ENCODE peak calls at places on chromosome 21, in six cellular contexts. One of them, this sample, is unnamed.

GRCh38 chr21:39867198-39867650 is at the start of gene PCP4:
- DNase-seq in psoas muscle: no peak
- DNase-seq in adrenal gland: peak; percentile 90
- DNase-seq in left ventricle myocardium inferior: no peak
- DNase-seq in SK-N-SH: peak; percentile 71
- DNase-seq in foreskin keratinocyte: peak; percentile 33
- DNase-seq in this sample: no peak

GRCh38 chr21:33123396-33124120 is 53.6 kb downstream of the OLIG1 start:
- DNase-seq in adrenal gland: no peak
- DNase-seq in psoas muscle: no peak
- DNase-seq in foreskin keratinocyte: no peak
- DNase-seq in left ventricle myocardium inferior: no peak
- DNase-seq in SK-N-SH: no peak
- DNase-seq in this sample: no peak

GRCh38 chr21:38311765-38312164 is 55.0 kb downstream of the KCNJ15 start:
- DNase-seq in psoas muscle: no peak
- DNase-seq in left ventricle myocardium inferior: no peak
- DNase-seq in SK-N-SH: no peak
- DNase-seq in foreskin keratinocyte: no peak
- DNase-seq in adrenal gland: no peak
- DNase-seq in this sample: no peak

GRCh38 chr21:41167348-41168342 is at the start of gene BACE2:
- DNase-seq in SK-N-SH: peak; percentile 70
- DNase-seq in adrenal gland: peak; percentile 57
- DNase-seq in foreskin keratinocyte: peak; percentile 64
- DNase-seq in left ventricle myocardium inferior: peak; percentile 85
- DNase-seq in psoas muscle: peak; percentile 85
- DNase-seq in this sample: peak; percentile 52

GRCh38 chr21:27426196-27426595 is 459.3 kb upstream of the ADAMTS5 start:
- DNase-seq in foreskin keratinocyte: no peak
- DNase-seq in adrenal gland: no peak
- DNase-seq in psoas muscle: no peak
- DNase-seq in SK-N-SH: peak; percentile 4
- DNase-seq in left ventricle myocardium inferior: no peak
- DNase-seq in this sample: no peak

GRCh38 chr21:25929859-25930520 is 195.2 kb downstream of the GABPA start:
- DNase-seq in foreskin keratinocyte: peak; percentile 79
- DNase-seq in adrenal gland: no peak
- DNase-seq in psoas muscle: peak; percentile 50
- DNase-seq in SK-N-SH: no peak
- DNase-seq in left ventricle myocardium inferior: no peak
- DNase-seq in this sample: peak; percentile 27

GRCh38 chr21:32941263-32941662 is 84.5 kb upstream of the OLIG2 start:
- DNase-seq in left ventricle myocardium inferior: no peak
- DNase-seq in psoas muscle: no peak
- DNase-seq in SK-N-SH: no peak
- DNase-seq in foreskin keratinocyte: no peak
- DNase-seq in adrenal gland: no peak
- DNase-seq in this sample: no peak

GRCh38 chr21:38925923-38926322 is 120.2 kb downstream of the ETS2 start:
- DNase-seq in left ventricle myocardium inferior: peak; percentile 58
- DNase-seq in foreskin keratinocyte: peak; percentile 82
- DNase-seq in SK-N-SH: no peak
- DNase-seq in adrenal gland: peak; percentile 83
- DNase-seq in psoas muscle: peak; percentile 83
- DNase-seq in this sample: peak; percentile 74

GRCh38 chr21:41283211-41283818 is 33.3 kb upstream of the FAM3B start:
- DNase-seq in SK-N-SH: peak; percentile 72
- DNase-seq in adrenal gland: peak; percentile 79
- DNase-seq in left ventricle myocardium inferior: no peak
- DNase-seq in foreskin keratinocyte: peak; percentile 74
- DNase-seq in psoas muscle: no peak
- DNase-seq in this sample: peak; percentile 12

GRCh38 chr21:18164483-18164882 is 80.2 kb upstream of the CHODL start:
- DNase-seq in left ventricle myocardium inferior: no peak
- DNase-seq in foreskin keratinocyte: no peak
- DNase-seq in psoas muscle: no peak
- DNase-seq in SK-N-SH: no peak
- DNase-seq in adrenal gland: no peak
- DNase-seq in this sample: no peak

GRCh38 chr21:40404319-40404906 is 442.5 kb downstream of the DSCAM start:
- DNase-seq in SK-N-SH: no peak
- DNase-seq in psoas muscle: no peak
- DNase-seq in adrenal gland: no peak
- DNase-seq in left ventricle myocardium inferior: no peak
- DNase-seq in foreskin keratinocyte: no peak
- DNase-seq in this sample: no peak

GRCh38 chr21:8997011-8997440 is 1524.4 kb upstream of the TPTE start:
- DNase-seq in foreskin keratinocyte: no peak
- DNase-seq in adrenal gland: no peak
- DNase-seq in SK-N-SH: no peak
- DNase-seq in left ventricle myocardium inferior: no peak
- DNase-seq in psoas muscle: no peak
- DNase-seq in this sample: no peak

GRCh38 chr21:32393677-32394001 is 827 bp upstream of the URB1 start:
- DNase-seq in foreskin keratinocyte: no peak
- DNase-seq in psoas muscle: no peak
- DNase-seq in SK-N-SH: no peak
- DNase-seq in adrenal gland: no peak
- DNase-seq in left ventricle myocardium inferior: no peak
- DNase-seq in this sample: no peak

GRCh38 chr21:25911730-25912401 is 177.1 kb downstream of the GABPA start:
- DNase-seq in psoas muscle: no peak
- DNase-seq in SK-N-SH: no peak
- DNase-seq in adrenal gland: peak; percentile 76
- DNase-seq in left ventricle myocardium inferior: peak; percentile 24
- DNase-seq in foreskin keratinocyte: no peak
- DNase-seq in this sample: no peak

GRCh38 chr21:31293986-31294385 is 50.1 kb downstream of the TIAM1 start:
- DNase-seq in psoas muscle: no peak
- DNase-seq in SK-N-SH: no peak
- DNase-seq in foreskin keratinocyte: peak; percentile 75
- DNase-seq in left ventricle myocardium inferior: no peak
- DNase-seq in adrenal gland: no peak
- DNase-seq in this sample: no peak

GRCh38 chr21:26813426-26813998 is 31.7 kb downstream of the ADAMTS1 start:
- DNase-seq in foreskin keratinocyte: no peak
- DNase-seq in adrenal gland: no peak
- DNase-seq in left ventricle myocardium inferior: no peak
- DNase-seq in SK-N-SH: no peak
- DNase-seq in psoas muscle: no peak
- DNase-seq in this sample: no peak

GRCh38 chr21:42407476-42407875 is 3.8 kb downstream of the UBASH3A start:
- DNase-seq in SK-N-SH: no peak
- DNase-seq in foreskin keratinocyte: no peak
- DNase-seq in psoas muscle: no peak
- DNase-seq in left ventricle myocardium inferior: no peak
- DNase-seq in adrenal gland: no peak
- DNase-seq in this sample: no peak

GRCh38 chr21:42411891-42412635 is 8.4 kb downstream of the UBASH3A start:
- DNase-seq in foreskin keratinocyte: peak; percentile 9
- DNase-seq in SK-N-SH: no peak
- DNase-seq in left ventricle myocardium inferior: no peak
- DNase-seq in psoas muscle: no peak
- DNase-seq in adrenal gland: no peak
- DNase-seq in this sample: no peak

GRCh38 chr21:42411197-42411869 is 7.6 kb downstream of the UBASH3A start:
- DNase-seq in left ventricle myocardium inferior: no peak
- DNase-seq in adrenal gland: no peak
- DNase-seq in SK-N-SH: peak; percentile 47
- DNase-seq in foreskin keratinocyte: no peak
- DNase-seq in psoas muscle: no peak
- DNase-seq in this sample: no peak

GRCh38 chr21:42406846-42407245 is 3.1 kb downstream of the UBASH3A start:
- DNase-seq in left ventricle myocardium inferior: no peak
- DNase-seq in adrenal gland: no peak
- DNase-seq in SK-N-SH: no peak
- DNase-seq in psoas muscle: no peak
- DNase-seq in foreskin keratinocyte: no peak
- DNase-seq in this sample: no peak

DNA sequence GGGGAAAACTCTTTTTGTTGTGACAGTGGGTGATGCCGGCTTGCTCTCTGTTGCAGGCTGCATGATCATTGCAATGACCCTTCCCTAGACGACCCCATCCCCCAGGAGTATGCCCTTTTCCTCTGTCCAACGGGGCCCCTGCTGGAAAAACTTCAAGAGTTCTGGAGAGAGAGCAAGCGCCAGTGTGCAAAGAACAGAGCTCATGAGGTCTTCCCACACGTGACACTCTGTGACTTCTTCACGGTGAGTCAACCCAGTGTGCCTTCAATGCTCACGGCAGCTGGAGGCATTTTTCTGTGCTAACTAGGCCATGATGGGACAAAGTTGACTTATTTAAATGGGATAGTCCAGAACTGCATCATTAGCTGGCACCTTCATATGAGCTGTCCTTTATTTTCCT is 5.7 kb downstream of the UBASH3A start:
- DNase-seq in left ventricle myocardium inferior: no peak
- DNase-seq in adrenal gland: no peak
- DNase-seq in psoas muscle: no peak
- DNase-seq in foreskin keratinocyte: no peak
- DNase-seq in SK-N-SH: no peak
- DNase-seq in this sample: no peak
- H3K27ac ChIP-seq in left ventricle myocardium inferior: no peak overlapping the region
- H3K27ac ChIP-seq in adrenal gland: no peak overlapping the region
- H3K27ac ChIP-seq in psoas muscle: no peak overlapping the region
- H3K27ac ChIP-seq in foreskin keratinocyte: no peak overlapping the region
- H3K27ac ChIP-seq in SK-N-SH: no peak overlapping the region
- H3K27ac ChIP-seq in this sample: no peak overlapping the region

DNA sequence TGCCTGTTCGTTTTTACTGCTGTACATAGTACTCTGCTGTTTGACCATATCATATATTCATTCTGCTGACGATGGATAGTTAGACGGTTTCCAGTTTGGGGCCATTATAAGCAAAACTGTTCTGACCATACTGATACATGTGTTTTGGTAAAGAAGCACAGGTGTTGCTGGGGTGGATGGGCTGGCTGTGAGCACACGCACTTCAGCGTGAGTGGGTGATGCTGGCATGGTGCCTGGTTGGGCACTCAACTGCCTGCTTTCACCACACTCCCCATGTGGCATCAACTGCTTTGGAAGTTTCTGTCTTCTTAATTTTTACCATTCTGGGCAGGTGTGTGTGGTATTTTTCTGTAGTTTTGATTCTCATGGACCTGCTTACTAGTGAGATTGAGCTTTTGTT is 37.3 kb downstream of the ADARB1 start:
- DNase-seq in left ventricle myocardium inferior: no peak
- DNase-seq in adrenal gland: no peak
- DNase-seq in SK-N-SH: no peak
- DNase-seq in foreskin keratinocyte: no peak
- DNase-seq in psoas muscle: no peak
- DNase-seq in this sample: no peak
- H3K4me1 ChIP-seq in left ventricle myocardium inferior: peaks cover 86% of the 10 kb centered on the region
- H3K4me1 ChIP-seq in adrenal gland: peaks cover 16% of the 10 kb centered on the region
- H3K4me1 ChIP-seq in SK-N-SH: peaks cover 15% of the 10 kb centered on the region
- H3K4me1 ChIP-seq in foreskin keratinocyte: no peaks in the 10 kb centered on the region
- H3K4me1 ChIP-seq in psoas muscle: peaks cover 31% of the 10 kb centered on the region
- H3K4me1 ChIP-seq in this sample: peaks cover 39% of the 10 kb centered on the region

GRCh38 chr21:37047079-37047478 is 25.8 kb downstream of the PIGP start:
- DNase-seq in SK-N-SH: no peak
- DNase-seq in psoas muscle: no peak
- DNase-seq in foreskin keratinocyte: peak; percentile 55
- DNase-seq in left ventricle myocardium inferior: no peak
- DNase-seq in adrenal gland: no peak
- DNase-seq in this sample: no peak
- H3K27ac ChIP-seq in SK-N-SH: no peak overlapping the region
- H3K27ac ChIP-seq in psoas muscle: no peak overlapping the region
- H3K27ac ChIP-seq in foreskin keratinocyte: no peak overlapping the region
- H3K27ac ChIP-seq in left ventricle myocardium inferior: no peak overlapping the region
- H3K27ac ChIP-seq in adrenal gland: no peak overlapping the region
- H3K27ac ChIP-seq in this sample: no peak overlapping the region

DNA sequence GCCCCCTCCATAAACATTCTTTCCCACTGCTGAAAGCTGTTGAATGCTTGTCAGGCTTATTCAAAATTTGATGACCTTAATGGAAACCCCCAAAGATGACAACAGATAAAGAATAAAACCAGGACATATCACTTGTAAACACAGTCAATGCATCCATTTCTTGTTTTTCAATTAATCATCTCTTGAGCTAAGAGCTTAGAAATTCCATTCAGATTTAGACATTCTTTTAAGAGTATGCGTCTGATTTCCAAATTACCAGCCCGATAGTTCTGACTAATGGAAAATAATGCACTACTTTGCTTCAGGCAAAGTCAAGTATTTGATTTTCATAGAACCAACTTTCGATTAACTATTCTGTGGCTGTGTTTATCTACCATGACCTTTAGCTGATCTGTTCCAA is 100.6 kb upstream of the RUNX1 start:
- DNase-seq in left ventricle myocardium inferior: no peak
- DNase-seq in psoas muscle: no peak
- DNase-seq in foreskin keratinocyte: peak; percentile 92
- DNase-seq in SK-N-SH: no peak
- DNase-seq in adrenal gland: no peak
- DNase-seq in this sample: no peak
- H3K4me1 ChIP-seq in left ventricle myocardium inferior: no peaks in the 10 kb centered on the region
- H3K4me1 ChIP-seq in psoas muscle: no peaks in the 10 kb centered on the region
- H3K4me1 ChIP-seq in foreskin keratinocyte: peaks cover 68% of the 10 kb centered on the region
- H3K4me1 ChIP-seq in SK-N-SH: peaks cover 3% of the 10 kb centered on the region
- H3K4me1 ChIP-seq in adrenal gland: no peaks in the 10 kb centered on the region
- H3K4me1 ChIP-seq in this sample: no peaks in the 10 kb centered on the region

DNA sequence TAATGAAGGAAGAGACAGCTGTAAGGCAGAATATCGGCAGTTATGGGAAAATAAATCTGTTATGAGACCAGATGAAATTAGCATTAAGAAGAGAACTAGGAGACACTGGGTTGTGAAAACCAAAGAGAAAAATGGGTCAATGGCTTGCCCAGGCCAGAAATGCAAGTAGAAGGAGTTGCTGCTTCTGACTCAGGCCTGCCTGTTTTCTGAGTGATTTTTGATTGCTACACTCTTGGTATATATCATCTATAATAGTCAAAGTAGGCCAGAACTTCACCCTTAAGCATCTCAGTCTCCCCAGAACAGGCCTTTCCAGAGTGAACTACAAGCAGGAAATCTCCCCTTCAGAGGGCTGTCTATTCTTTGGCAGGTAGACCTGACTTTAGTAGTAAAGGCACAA is 107.0 kb downstream of the NRIP1 start:
- DNase-seq in foreskin keratinocyte: no peak
- DNase-seq in SK-N-SH: no peak
- DNase-seq in left ventricle myocardium inferior: no peak
- DNase-seq in adrenal gland: no peak
- DNase-seq in psoas muscle: no peak
- DNase-seq in this sample: no peak
- H3K27ac ChIP-seq in foreskin keratinocyte: no peak overlapping the region
- H3K27ac ChIP-seq in SK-N-SH: no peak overlapping the region
- H3K27ac ChIP-seq in left ventricle myocardium inferior: no peak overlapping the region
- H3K27ac ChIP-seq in adrenal gland: no peak overlapping the region
- H3K27ac ChIP-seq in psoas muscle: no peak overlapping the region
- H3K27ac ChIP-seq in this sample: no peak overlapping the region

GRCh38 chr21:28464095-28464494 is 528.6 kb downstream of the LTN1 start:
- DNase-seq in foreskin keratinocyte: no peak
- DNase-seq in psoas muscle: no peak
- DNase-seq in left ventricle myocardium inferior: no peak
- DNase-seq in adrenal gland: no peak
- DNase-seq in SK-N-SH: no peak
- DNase-seq in this sample: no peak
- H3K4me1 ChIP-seq in foreskin keratinocyte: no peaks in the 10 kb centered on the region
- H3K4me1 ChIP-seq in psoas muscle: no peaks in the 10 kb centered on the region
- H3K4me1 ChIP-seq in left ventricle myocardium inferior: no peaks in the 10 kb centered on the region
- H3K4me1 ChIP-seq in adrenal gland: no peaks in the 10 kb centered on the region
- H3K4me1 ChIP-seq in SK-N-SH: no peaks in the 10 kb centered on the region
- H3K4me1 ChIP-seq in this sample: no peaks in the 10 kb centered on the region

This sample was measured in gastrocnemius medialis.